ENCODE peak calls at places on chromosomes 3 and 15, in five cellular contexts. M is stimulated activated CD4-positive, alpha-beta T cell treated with anti-CD3 and anti-CD28 coated beads, Interleukin-15, amount 100 ng/mL, for 1 hour; W is Calu3; D is MM.1S; Q is AG04450. L is an unnamed sample.

GRCh38 chr3:86257955-86258641 is 732.9 kb downstream of the VGLL3 start:
- DNase-seq in M (no peak), Q (no peak), W (no peak), D (no peak), L (no peak)

GRCh38 chr15:72474466-72474911 is 359 bp downstream of the ARIH1 start:
- DNase-seq in D (no peak), Q (no peak), W (no peak), M (no peak), L (no peak)

GRCh38 chr3:195069501-195070251 is 201.3 kb downstream of the XXYLT1 start:
- DNase-seq in Q (no peak), D (no peak), M (no peak), W (no peak), L (no peak)

GRCh38 chr3:160376681-160377080 is 22.3 kb downstream of the IFT80 start:
- DNase-seq in D (no peak), M (no peak), Q (no peak), W (no peak), L (no peak)

GRCh38 chr3:132606085-132606484 is 9.0 kb downstream of the ACKR4 start:
- DNase-seq in M (no peak), D (no peak), W (no peak), Q (peak; percentile 32), L (no peak)

GRCh38 chr3:108131105-108131794 is 40.4 kb upstream of the CD47 start:
- DNase-seq in D (no peak), Q (peak; percentile 70), W (no peak), M (no peak), L (no peak)

GRCh38 chr3:194132465-194133358 is 3.2 kb upstream of the HES1 start:
- DNase-seq in D (no peak), M (no peak), Q (no peak), W (no peak), L (no peak)

GRCh38 chr3:16146015-16146730 is 28.3 kb upstream of the GALNT15 start:
- DNase-seq in M (no peak), Q (no peak), W (no peak), D (no peak), L (no peak)

GRCh38 chr3:122668930-122669730 is 11.5 kb upstream of the PARP14 start:
- DNase-seq in W (peak; percentile 61), Q (peak; percentile 32), D (no peak), M (no peak), L (no peak)

GRCh38 chr15:74307827-74308642 is 59.4 kb downstream of the CYP11A1 start:
- DNase-seq in D (peak; percentile 38), M (no peak), W (peak; percentile 81), Q (no peak), L (peak; percentile 35)

GRCh38 chr3:141360888-141361598 is 7.3 kb upstream of the ZBTB38 start:
- DNase-seq in M (no peak), W (peak; percentile 69), Q (no peak), D (peak; percentile 86), L (no peak)

GRCh38 chr3:100710355-100711198 is 1.3 kb downstream of the TFG start:
- DNase-seq in D (peak; percentile 75), W (peak; percentile 62), Q (no peak), M (peak; percentile 51), L (no peak)

GRCh38 chr3:141370065-141370533 is 1.8 kb downstream of the ZBTB38 start:
- DNase-seq in M (no peak), D (peak; percentile 95), W (peak; percentile 79), Q (no peak), L (peak; percentile 68)

GRCh38 chr15:28992996-28993719 is 107.4 kb downstream of the APBA2 start:
- DNase-seq in D (no peak), W (no peak), Q (no peak), M (no peak), L (no peak)

GRCh38 chr15:44536298-44536961 is 517 bp upstream of the EIF3J start:
- DNase-seq in D (peak; percentile 83), W (peak; percentile 82), Q (peak; percentile 43), M (no peak), L (peak; percentile 82)

GRCh38 chr3:64207289-64208086 is 17.8 kb downstream of the PRICKLE2 start:
- DNase-seq in Q (no peak), W (no peak), M (no peak), D (no peak), L (no peak)

GRCh38 chr3:65412591-65412990 is 626.1 kb downstream of the MAGI1 start:
- DNase-seq in M (no peak), D (peak; percentile 67), Q (no peak), W (no peak), L (peak; percentile 68)

GRCh38 chr15:22903427-22903826 is 65.0 kb downstream of the NIPA2 start:
- DNase-seq in M (no peak), D (no peak), Q (no peak), W (no peak), L (no peak)

GRCh38 chr3:62755285-62755684 is 119.9 kb downstream of the CADPS start:
- DNase-seq in M (no peak), W (no peak), Q (no peak), D (no peak), L (no peak)

GRCh38 chr15:75727851-75728715 is 15.4 kb upstream of the CSPG4 start:
- DNase-seq in Q (no peak), M (peak; percentile 58), D (peak; percentile 20), W (peak; percentile 84), L (no peak)

GRCh38 chr15:71336671-71337070 is 221.4 kb downstream of the THSD4 start:
- DNase-seq in W (no peak), M (no peak), D (no peak), Q (no peak), L (no peak)

GRCh38 chr3:51269466-51269865 is 115.6 kb upstream of the MANF start:
- DNase-seq in D (no peak), Q (no peak), M (no peak), W (no peak), L (no peak)

GRCh38 chr15:56640127-56640526 is 93.2 kb downstream of the ZNF280D start:
- DNase-seq in W (no peak), M (no peak), Q (no peak), D (no peak), L (no peak)

GRCh38 chr3:77296527-77296926 is 256.6 kb downstream of the ROBO2 start:
- DNase-seq in Q (no peak), W (no peak), D (no peak), M (no peak), L (no peak)

GRCh38 chr3:126114406-126115386 is 30.8 kb upstream of the SLC41A3 start:
- DNase-seq in Q (no peak), W (no peak), D (no peak), M (no peak), L (peak; percentile 8)

GRCh38 chr15:93103823-93104222 is 14.8 kb upstream of the RGMA start:
- DNase-seq in Q (no peak), M (no peak), W (no peak), D (no peak), L (no peak)

GRCh38 chr15:83767786-83768185 is 113.9 kb downstream of the ADAMTSL3 start:
- DNase-seq in D (no peak), M (no peak), W (no peak), Q (no peak), L (no peak)

GRCh38 chr3:24968076-24968475 is 460.0 kb upstream of the RARB start:
- DNase-seq in D (no peak), Q (no peak), W (no peak), M (no peak), L (no peak)

GRCh38 chr3:144502398-144502797 is 530.8 kb downstream of the DIPK2A start:
- DNase-seq in M (no peak), Q (no peak), D (no peak), W (no peak), L (no peak)

GRCh38 chr15:65049418-65049840 is 4.2 kb downstream of the SLC51B start:
- DNase-seq in W (peak; percentile 92), Q (no peak), M (peak; percentile 79), D (peak; percentile 96), L (peak; percentile 92)

GRCh38 chr15:29124581-29125381 is 144.8 kb downstream of the NSMCE3 start:
- DNase-seq in D (no peak), M (no peak), Q (no peak), W (no peak), L (no peak)

GRCh38 chr15:35260961-35261360 is 175.9 kb upstream of the NANOGP8 start:
- DNase-seq in M (no peak), W (no peak), D (no peak), Q (no peak), L (no peak)